ENCODE peak calls at places on chromosomes 16 and 17, in six cellular contexts. One of them, this sample, is unnamed.

GRCh38 chr16:49399594-49400364 is 26.2 kb downstream of the C16orf78 start:
- DNase-seq in hepatic stellate cell: no peak
- DNase-seq in stimulated activated CD4-positive, alpha-beta T cell treated with anti-CD3 and anti-CD28 coated beads, Interleukin-1b, Interleukin-23, amount 100 ng/mL, for 1 hour: no peak
- DNase-seq in RCC 7860: no peak
- DNase-seq in HT-29: no peak
- DNase-seq in retina: no peak
- DNase-seq in this sample: no peak

GRCh38 chr17:22265807-22266206 is 573.5 kb downstream of the KCNJ18 start:
- DNase-seq in hepatic stellate cell: no peak
- DNase-seq in stimulated activated CD4-positive, alpha-beta T cell treated with anti-CD3 and anti-CD28 coated beads, Interleukin-1b, Interleukin-23, amount 100 ng/mL, for 1 hour: no peak
- DNase-seq in RCC 7860: no peak
- DNase-seq in HT-29: no peak
- DNase-seq in retina: no peak
- DNase-seq in this sample: no peak

GRCh38 chr17:64155751-64156544 is 26.0 kb upstream of the ERN1 start:
- DNase-seq in hepatic stellate cell: no peak
- DNase-seq in stimulated activated CD4-positive, alpha-beta T cell treated with anti-CD3 and anti-CD28 coated beads, Interleukin-1b, Interleukin-23, amount 100 ng/mL, for 1 hour: no peak
- DNase-seq in RCC 7860: no peak
- DNase-seq in HT-29: peak; percentile 49
- DNase-seq in retina: peak; percentile 30
- DNase-seq in this sample: no peak

GRCh38 chr16:88619859-88620655 is 18.3 kb upstream of the IL17C start:
- DNase-seq in hepatic stellate cell: no peak
- DNase-seq in stimulated activated CD4-positive, alpha-beta T cell treated with anti-CD3 and anti-CD28 coated beads, Interleukin-1b, Interleukin-23, amount 100 ng/mL, for 1 hour: no peak
- DNase-seq in RCC 7860: no peak
- DNase-seq in HT-29: no peak
- DNase-seq in retina: no peak
- DNase-seq in this sample: no peak

GRCh38 chr17:48231995-48232729 is 124.6 kb downstream of the SNX11 start:
- DNase-seq in hepatic stellate cell: no peak
- DNase-seq in stimulated activated CD4-positive, alpha-beta T cell treated with anti-CD3 and anti-CD28 coated beads, Interleukin-1b, Interleukin-23, amount 100 ng/mL, for 1 hour: no peak
- DNase-seq in RCC 7860: no peak
- DNase-seq in HT-29: no peak
- DNase-seq in retina: no peak
- DNase-seq in this sample: no peak

GRCh38 chr17:35376245-35376644 is 2.8 kb upstream of the SLFN11 start:
- DNase-seq in hepatic stellate cell: no peak
- DNase-seq in stimulated activated CD4-positive, alpha-beta T cell treated with anti-CD3 and anti-CD28 coated beads, Interleukin-1b, Interleukin-23, amount 100 ng/mL, for 1 hour: no peak
- DNase-seq in RCC 7860: peak; percentile 15
- DNase-seq in HT-29: no peak
- DNase-seq in retina: no peak
- DNase-seq in this sample: no peak

GRCh38 chr16:27405546-27406451 is 3.8 kb downstream of the IL21R start:
- DNase-seq in hepatic stellate cell: no peak
- DNase-seq in stimulated activated CD4-positive, alpha-beta T cell treated with anti-CD3 and anti-CD28 coated beads, Interleukin-1b, Interleukin-23, amount 100 ng/mL, for 1 hour: peak; percentile 77
- DNase-seq in RCC 7860: no peak
- DNase-seq in HT-29: no peak
- DNase-seq in retina: no peak
- DNase-seq in this sample: no peak

GRCh38 chr16:90046971-90047713 is 27.9 kb upstream of the DBNDD1 start:
- DNase-seq in hepatic stellate cell: peak; percentile 60
- DNase-seq in stimulated activated CD4-positive, alpha-beta T cell treated with anti-CD3 and anti-CD28 coated beads, Interleukin-1b, Interleukin-23, amount 100 ng/mL, for 1 hour: no peak
- DNase-seq in RCC 7860: no peak
- DNase-seq in HT-29: peak; percentile 23
- DNase-seq in retina: peak; percentile 88
- DNase-seq in this sample: no peak

GRCh38 chr17:6366144-6366755 is 68.7 kb downstream of the AIPL1 start:
- DNase-seq in hepatic stellate cell: no peak
- DNase-seq in stimulated activated CD4-positive, alpha-beta T cell treated with anti-CD3 and anti-CD28 coated beads, Interleukin-1b, Interleukin-23, amount 100 ng/mL, for 1 hour: no peak
- DNase-seq in RCC 7860: peak; percentile 81
- DNase-seq in HT-29: no peak
- DNase-seq in retina: no peak
- DNase-seq in this sample: no peak

GRCh38 chr17:7719661-7720060 is 2.1 kb downstream of the DNAH2 start:
- DNase-seq in hepatic stellate cell: no peak
- DNase-seq in stimulated activated CD4-positive, alpha-beta T cell treated with anti-CD3 and anti-CD28 coated beads, Interleukin-1b, Interleukin-23, amount 100 ng/mL, for 1 hour: no peak
- DNase-seq in RCC 7860: no peak
- DNase-seq in HT-29: no peak
- DNase-seq in retina: no peak
- DNase-seq in this sample: no peak

GRCh38 chr16:50520451-50521245 is 27.5 kb upstream of the NKD1 start:
- DNase-seq in hepatic stellate cell: no peak
- DNase-seq in stimulated activated CD4-positive, alpha-beta T cell treated with anti-CD3 and anti-CD28 coated beads, Interleukin-1b, Interleukin-23, amount 100 ng/mL, for 1 hour: no peak
- DNase-seq in RCC 7860: no peak
- DNase-seq in HT-29: no peak
- DNase-seq in retina: peak; percentile 25
- DNase-seq in this sample: no peak

GRCh38 chr16:71441348-71441781 is 489 bp downstream of the TLE7 start:
- DNase-seq in hepatic stellate cell: no peak
- DNase-seq in stimulated activated CD4-positive, alpha-beta T cell treated with anti-CD3 and anti-CD28 coated beads, Interleukin-1b, Interleukin-23, amount 100 ng/mL, for 1 hour: no peak
- DNase-seq in RCC 7860: no peak
- DNase-seq in HT-29: no peak
- DNase-seq in retina: no peak
- DNase-seq in this sample: no peak

GRCh38 chr16:3074860-3075545 is 9.6 kb downstream of the IL32 start:
- DNase-seq in hepatic stellate cell: no peak
- DNase-seq in stimulated activated CD4-positive, alpha-beta T cell treated with anti-CD3 and anti-CD28 coated beads, Interleukin-1b, Interleukin-23, amount 100 ng/mL, for 1 hour: no peak
- DNase-seq in RCC 7860: no peak
- DNase-seq in HT-29: no peak
- DNase-seq in retina: no peak
- DNase-seq in this sample: no peak

GRCh38 chr17:33486135-33486886 is 193.2 kb upstream of the ASIC2 start:
- DNase-seq in hepatic stellate cell: no peak
- DNase-seq in stimulated activated CD4-positive, alpha-beta T cell treated with anti-CD3 and anti-CD28 coated beads, Interleukin-1b, Interleukin-23, amount 100 ng/mL, for 1 hour: no peak
- DNase-seq in RCC 7860: no peak
- DNase-seq in HT-29: no peak
- DNase-seq in retina: no peak
- DNase-seq in this sample: no peak

GRCh38 chr16:58027341-58028167 is 2.0 kb downstream of the MMP15 start:
- DNase-seq in hepatic stellate cell: no peak
- DNase-seq in stimulated activated CD4-positive, alpha-beta T cell treated with anti-CD3 and anti-CD28 coated beads, Interleukin-1b, Interleukin-23, amount 100 ng/mL, for 1 hour: no peak
- DNase-seq in RCC 7860: no peak
- DNase-seq in HT-29: peak; percentile 73
- DNase-seq in retina: no peak
- DNase-seq in this sample: no peak

GRCh38 chr16:77531741-77532140 is 96.9 kb upstream of the ADAMTS18 start:
- DNase-seq in hepatic stellate cell: no peak
- DNase-seq in stimulated activated CD4-positive, alpha-beta T cell treated with anti-CD3 and anti-CD28 coated beads, Interleukin-1b, Interleukin-23, amount 100 ng/mL, for 1 hour: no peak
- DNase-seq in RCC 7860: peak; percentile 22
- DNase-seq in HT-29: no peak
- DNase-seq in retina: no peak
- DNase-seq in this sample: no peak

GRCh38 chr16:49597796-49598195 is 224.2 kb downstream of the C16orf78 start:
- DNase-seq in hepatic stellate cell: no peak
- DNase-seq in stimulated activated CD4-positive, alpha-beta T cell treated with anti-CD3 and anti-CD28 coated beads, Interleukin-1b, Interleukin-23, amount 100 ng/mL, for 1 hour: no peak
- DNase-seq in RCC 7860: no peak
- DNase-seq in HT-29: no peak
- DNase-seq in retina: no peak
- DNase-seq in this sample: no peak